ENCODE peak calls at places on chromosomes 1 and 21, in ten cellular contexts. C is tibial artery; V is colonic mucosa; N is SJSA1; A is Caco-2; T is effector memory CD4-positive, alpha-beta T cell; G is psoas muscle; D is HAP-1; B is lung; O is IMR-90. S is an unnamed sample.

GRCh38 chr21:41289431-41289830 is 27.2 kb upstream of the FAM3B start:
- DNase-seq in D (no peak), A (no peak), N (no peak), B (no peak), V (no peak), T (no peak), O (peak; percentile 4), G (no peak), C (no peak), S (no peak)

GRCh38 chr1:54861070-54861761 is 25.8 kb downstream of the DHCR24 start:
- DNase-seq in D (no peak), A (no peak), T (no peak), O (no peak), B (no peak), C (no peak), G (no peak), N (no peak), V (no peak), S (no peak)

GRCh38 chr1:112852276-112852675 is 103.7 kb downstream of the SLC16A1 start:
- DNase-seq in T (no peak), O (no peak), G (no peak), D (no peak), A (peak; percentile 68), N (no peak), V (no peak), B (no peak), C (no peak), S (no peak)

GRCh38 chr1:178935610-178936009 is 64.7 kb upstream of the ANGPTL1 start:
- DNase-seq in G (no peak), B (peak; percentile 24), C (no peak), V (no peak), D (no peak), T (no peak), N (no peak), O (no peak), A (no peak), S (no peak)

GRCh38 chr1:161766102-161766981 is at the start of gene ATF6:
- DNase-seq in G (peak; percentile 90), C (peak; percentile 93), V (peak; percentile 90), O (peak; percentile 94), N (peak; percentile 85), A (peak; percentile 85), T (peak; percentile 61), D (peak; percentile 84), B (peak; percentile 91), S (peak; percentile 78)

GRCh38 chr1:17008208-17008855 is 3.4 kb downstream of the ATP13A2 start:
- DNase-seq in C (no peak), A (no peak), N (no peak), G (no peak), B (no peak), V (no peak), O (no peak), T (no peak), D (no peak), S (no peak)

GRCh38 chr21:34642211-34643075 is 26.4 kb upstream of the CLIC6 start:
- DNase-seq in B (no peak), O (peak; percentile 18), C (no peak), T (no peak), A (no peak), G (no peak), V (no peak), N (peak; percentile 58), D (no peak), S (no peak)

GRCh38 chr1:187474266-187474665 is 645.5 kb downstream of the PLA2G4A start:
- DNase-seq in N (no peak), G (no peak), B (no peak), A (no peak), D (peak; percentile 79), V (no peak), O (peak; percentile 80), T (no peak), C (no peak), S (no peak)

GRCh38 chr1:56509713-56510641 is 69.4 kb downstream of the PLPP3 start:
- DNase-seq in N (no peak), B (no peak), T (no peak), D (peak; percentile 17), V (no peak), C (no peak), G (no peak), O (no peak), A (no peak), S (no peak)

GRCh38 chr21:28635541-28635940 is 357.1 kb downstream of the LTN1 start:
- DNase-seq in N (no peak), G (no peak), C (no peak), D (no peak), O (no peak), B (no peak), V (no peak), T (no peak), A (no peak), S (no peak)

GRCh38 chr1:244255426-244255965 is 196.2 kb downstream of the ADSS2 start:
- DNase-seq in O (no peak), A (no peak), T (no peak), G (no peak), D (no peak), B (no peak), V (no peak), N (no peak), C (no peak), S (no peak)

GRCh38 chr1:225875044-225875822 is 6.9 kb downstream of the TMEM63A start:
- DNase-seq in G (no peak), A (peak; percentile 79), O (no peak), N (no peak), T (no peak), B (peak; percentile 76), D (no peak), C (no peak), V (peak; percentile 80), S (no peak)

GRCh38 chr1:207335695-207336363 is 14.4 kb downstream of the CD55 start:
- DNase-seq in A (no peak), C (peak; percentile 61), V (no peak), D (no peak), N (no peak), B (no peak), G (no peak), T (no peak), O (no peak), S (no peak)

GRCh38 chr1:216794541-216795055 is 71.4 kb upstream of the ESRRG start:
- DNase-seq in B (no peak), O (no peak), T (no peak), A (no peak), V (no peak), C (no peak), D (no peak), G (no peak), N (no peak), S (no peak)

GRCh38 chr1:34532113-34532512 is 222.7 kb upstream of the GJB5 start:
- DNase-seq in O (no peak), A (no peak), T (no peak), G (no peak), D (no peak), N (no peak), C (no peak), B (no peak), V (no peak), S (no peak)

GRCh38 chr1:29171089-29171488 is 10.6 kb downstream of the SRSF4 start:
- DNase-seq in G (no peak), B (no peak), C (no peak), T (no peak), D (no peak), O (no peak), A (no peak), N (no peak), V (no peak), S (no peak)

GRCh38 chr21:26550357-26550756 is 22.7 kb downstream of the CYYR1 start:
- DNase-seq in A (no peak), V (no peak), C (no peak), O (no peak), T (no peak), N (no peak), B (no peak), G (no peak), D (no peak), S (no peak)

GRCh38 chr1:85297855-85298629 is 21.6 kb upstream of the BCL10 start:
- DNase-seq in A (no peak), B (peak; percentile 52), C (peak; percentile 45), O (peak; percentile 100), V (peak; percentile 67), T (peak; percentile 57), G (no peak), N (peak; percentile 97), D (peak; percentile 66), S (peak; percentile 59)

GRCh38 chr1:234214911-234215892 is 158.1 kb upstream of the COA6 start:
- DNase-seq in A (no peak), V (peak; percentile 19), G (no peak), O (no peak), N (no peak), B (no peak), T (no peak), D (no peak), C (no peak), S (no peak)

DNA sequence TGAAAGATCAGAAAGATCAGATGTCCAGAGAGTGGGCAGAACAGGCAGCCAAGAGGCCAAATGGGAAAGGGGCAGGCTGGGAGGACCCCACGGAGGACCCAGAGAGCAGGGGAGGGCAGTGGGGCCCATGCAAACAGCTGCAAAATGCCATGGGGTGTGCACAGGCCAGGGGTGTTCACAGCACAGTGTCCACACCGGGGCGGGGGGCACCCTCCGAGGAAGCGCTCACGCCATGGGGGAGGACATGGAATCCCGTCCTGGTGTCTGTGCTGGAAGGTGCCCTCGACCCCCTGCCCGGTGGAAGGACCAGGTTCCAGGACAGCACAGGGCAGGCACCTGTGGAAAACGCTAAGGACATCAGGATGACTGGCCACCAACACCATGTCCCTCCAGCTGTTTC is 1.5 kb downstream of the INTS11 start:
- DNase-seq in A (no peak), N (no peak), B (no peak), T (no peak), G (no peak), D (no peak), C (no peak), O (no peak), V (no peak), S (no peak)
- H3K4me1 ChIP-seq in A (peaks cover 5% of the 10 kb centered on the region), N (peaks cover 40% of the 10 kb centered on the region), B (peaks cover 23% of the 10 kb centered on the region), T (peaks cover 34% of the 10 kb centered on the region), G (peaks cover 61% of the 10 kb centered on the region), D (peaks cover 10% of the 10 kb centered on the region), C (no peaks in the 10 kb centered on the region), O (peaks cover 13% of the 10 kb centered on the region), V (peaks cover 13% of the 10 kb centered on the region), S (peaks cover 20% of the 10 kb centered on the region)

GRCh38 chr1:19058476-19058797 is 102.0 kb upstream of the IFFO2 start:
- DNase-seq in G (no peak), D (no peak), V (no peak), T (no peak), O (no peak), C (no peak), A (no peak), N (no peak), B (no peak), S (no peak)
- H3K4me1 ChIP-seq in G (no peaks in the 10 kb centered on the region), D (no peaks in the 10 kb centered on the region), V (no peaks in the 10 kb centered on the region), T (peaks cover 7% of the 10 kb centered on the region), O (no peaks in the 10 kb centered on the region), C (no peaks in the 10 kb centered on the region), A (peaks cover 15% of the 10 kb centered on the region), N (no peaks in the 10 kb centered on the region), B (peaks cover 6% of the 10 kb centered on the region), S (peaks cover 3% of the 10 kb centered on the region)

GRCh38 chr1:220791287-220791686 is 4.6 kb downstream of the MTARC1 start:
- DNase-seq in N (no peak), T (no peak), G (no peak), B (no peak), O (no peak), V (no peak), A (no peak), D (no peak), C (no peak), S (no peak)
- H3K4me1 ChIP-seq in N (no peaks in the 10 kb centered on the region), T (no peaks in the 10 kb centered on the region), G (peaks cover 23% of the 10 kb centered on the region), B (peaks cover 7% of the 10 kb centered on the region), O (no peaks in the 10 kb centered on the region), V (no peaks in the 10 kb centered on the region), A (peaks cover 8% of the 10 kb centered on the region), D (peaks cover 11% of the 10 kb centered on the region), C (no peaks in the 10 kb centered on the region), S (peaks cover 10% of the 10 kb centered on the region)

GRCh38 chr1:14941865-14942264 is 211.7 kb upstream of the TMEM51 start:
- DNase-seq in C (no peak), N (peak; percentile 53), A (no peak), T (no peak), G (no peak), O (no peak), B (no peak), V (no peak), D (no peak), S (no peak)
- H3K4me1 ChIP-seq in C (peaks cover 6% of the 10 kb centered on the region), N (peaks cover 63% of the 10 kb centered on the region), A (peaks cover 9% of the 10 kb centered on the region), T (no peaks in the 10 kb centered on the region), G (peaks cover 3% of the 10 kb centered on the region), O (peaks cover 44% of the 10 kb centered on the region), B (peaks cover 28% of the 10 kb centered on the region), V (peaks cover 12% of the 10 kb centered on the region), D (no peaks in the 10 kb centered on the region), S (no peaks in the 10 kb centered on the region)

S was measured in A549.